ENCODE peak calls at places on chromosomes 5 and 9, in ten cellular contexts. S is neural crest cell, Z is upper lobe of right lung, Q is foreskin fibroblast, H is activated B cell treated with CpG ODN at 0.5 μM for 24 hours, D is A549, G is natural killer cell, N is IMR-90, R is left lung, P is WTC11. B is an unnamed sample.

GRCh38 chr9:14616188-14616982 is 76.8 kb downstream of the ZDHHC21 start:
- DNase-seq in S (no peak), Z (no peak), Q (peak), H (no peak), D (peak), G (no peak), N (peak), R (no peak), P (no peak), B (peak)

GRCh38 chr5:163861670-163862069 is 356.3 kb downstream of the MAT2B start:
- DNase-seq in S (no peak), Z (no peak), Q (no peak), H (no peak), D (no peak), G (no peak), N (no peak), R (no peak), P (no peak), B (no peak)

GRCh38 chr5:167180899-167181298 is 1110.5 kb upstream of the WWC1 start:
- DNase-seq in S (no peak), Z (no peak), Q (no peak), H (no peak), D (no peak), G (no peak), N (no peak), R (no peak), P (no peak), B (no peak)

GRCh38 chr5:74149395-74149794 is 491.1 kb downstream of the ENC1 start:
- DNase-seq in S (no peak), Z (peak), Q (peak), H (no peak), D (no peak), G (no peak), N (peak), R (no peak), P (no peak), B (peak)

GRCh38 chr5:150815010-150815409 is 31.3 kb upstream of the IRGM start:
- DNase-seq in S (no peak), Z (no peak), Q (no peak), H (no peak), D (no peak), G (no peak), N (no peak), R (no peak), P (no peak), B (no peak)

GRCh38 chr9:121822093-121823085 is 171.0 kb downstream of the DAB2IP start:
- DNase-seq in S (no peak), Z (peak), Q (no peak), H (no peak), D (no peak), G (no peak), N (no peak), R (no peak), P (no peak), B (no peak)

GRCh38 chr9:85858351-85858750 is 82.6 kb upstream of the NAA35 start:
- DNase-seq in S (no peak), Z (no peak), Q (no peak), H (no peak), D (no peak), G (no peak), N (no peak), R (no peak), P (no peak), B (no peak)

GRCh38 chr9:106920701-106921283 is 57.8 kb downstream of the ZNF462 start:
- DNase-seq in S (peak), Z (no peak), Q (no peak), H (no peak), D (no peak), G (no peak), N (peak), R (no peak), P (no peak), B (no peak)

GRCh38 chr5:159515909-159516415 is 185.7 kb upstream of the IL12B start:
- DNase-seq in S (peak), Z (peak), Q (no peak), H (peak), D (peak), G (peak), N (peak), R (peak), P (peak), B (no peak)

GRCh38 chr9:116644099-116644688 is 42.9 kb upstream of the TRIM32 start:
- DNase-seq in S (no peak), Z (no peak), Q (peak), H (no peak), D (no peak), G (no peak), N (peak), R (no peak), P (no peak), B (peak)

GRCh38 chr5:174725991-174726601 is 1.7 kb downstream of the MSX2 start:
- DNase-seq in S (no peak), Z (no peak), Q (no peak), H (no peak), D (no peak), G (no peak), N (no peak), R (no peak), P (no peak), B (no peak)

GRCh38 chr9:125966959-125967711 is 220.0 kb downstream of the PBX3 start:
- DNase-seq in S (no peak), Z (no peak), Q (no peak), H (no peak), D (no peak), G (no peak), N (no peak), R (no peak), P (no peak), B (no peak)

GRCh38 chr5:59348189-59348588 is 545.3 kb downstream of the PDE4D start:
- DNase-seq in S (no peak), Z (no peak), Q (no peak), H (no peak), D (no peak), G (no peak), N (no peak), R (no peak), P (no peak), B (no peak)

GRCh38 chr5:107618233-107618632 is 52.5 kb downstream of the EFNA5 start:
- DNase-seq in S (no peak), Z (no peak), Q (no peak), H (no peak), D (no peak), G (no peak), N (no peak), R (no peak), P (no peak), B (no peak)

GRCh38 chr5:179766021-179766725 is 27.6 kb upstream of the LTC4S start:
- DNase-seq in S (no peak), Z (no peak), Q (peak), H (no peak), D (no peak), G (no peak), N (peak), R (no peak), P (no peak), B (no peak)

GRCh38 chr5:179769796-179770195 is 24.0 kb upstream of the LTC4S start:
- DNase-seq in S (no peak), Z (no peak), Q (no peak), H (no peak), D (no peak), G (no peak), N (no peak), R (no peak), P (no peak), B (no peak)

GRCh38 chr5:179769276-179769675 is 24.5 kb upstream of the LTC4S start:
- DNase-seq in S (no peak), Z (no peak), Q (no peak), H (no peak), D (no peak), G (no peak), N (no peak), R (no peak), P (no peak), B (no peak)

GRCh38 chr5:179766726-179767455 is 26.9 kb upstream of the LTC4S start:
- DNase-seq in S (no peak), Z (no peak), Q (no peak), H (no peak), D (no peak), G (no peak), N (no peak), R (no peak), P (no peak), B (no peak)

GRCh38 chr5:179768326-179769085 is 25.3 kb upstream of the LTC4S start:
- DNase-seq in S (no peak), Z (no peak), Q (no peak), H (no peak), D (no peak), G (no peak), N (no peak), R (peak), P (peak), B (no peak)
- TF ChIP-seq CTCF in S (no peak), Z (no peak), Q (no peak), H (no peak), D (peak), G (no peak), N (peak), R (no peak), P (no peak), B (no peak)

GRCh38 chr9:129483467-129484324 is 137.2 kb downstream of the C9orf50 start:
- DNase-seq in S (no peak), Z (peak), Q (peak), H (no peak), D (peak), G (no peak), N (peak), R (peak), P (no peak), B (peak)

GRCh38 chr9:129481424-129481823 is 139.5 kb downstream of the C9orf50 start:
- DNase-seq in S (no peak), Z (no peak), Q (no peak), H (no peak), D (no peak), G (no peak), N (no peak), R (no peak), P (no peak), B (no peak)

GRCh38 chr9:129484325-129485000 is 136.4 kb downstream of the C9orf50 start:
- DNase-seq in S (no peak), Z (no peak), Q (no peak), H (no peak), D (no peak), G (no peak), N (no peak), R (no peak), P (no peak), B (no peak)

GRCh38 chr9:129481824-129482511 is 138.9 kb downstream of the C9orf50 start:
- DNase-seq in S (no peak), Z (no peak), Q (no peak), H (no peak), D (no peak), G (no peak), N (no peak), R (peak), P (no peak), B (no peak)

GRCh38 chr9:129482521-129483466 is 138.1 kb downstream of the C9orf50 start:
- DNase-seq in S (peak), Z (peak), Q (peak), H (peak), D (no peak), G (peak), N (peak), R (peak), P (no peak), B (peak)
- TF ChIP-seq CTCF in S (no peak), Z (no peak), Q (no peak), H (no peak), D (no peak), G (no peak), N (peak), R (no peak), P (no peak), B (peak)

GRCh38 chr9:124040935-124041816 is 29.6 kb downstream of the LHX2 start:
- DNase-seq in S (peak), Z (peak), Q (no peak), H (peak), D (peak), G (peak), N (no peak), R (peak), P (peak), B (no peak)

GRCh38 chr9:124040186-124040920 is 28.8 kb downstream of the LHX2 start:
- DNase-seq in S (no peak), Z (no peak), Q (peak), H (no peak), D (no peak), G (no peak), N (peak), R (no peak), P (no peak), B (no peak)

GRCh38 chr9:124044448-124044847 is 32.9 kb downstream of the LHX2 start:
- DNase-seq in S (no peak), Z (no peak), Q (no peak), H (no peak), D (no peak), G (no peak), N (no peak), R (no peak), P (no peak), B (no peak)

GRCh38 chr9:124042168-124042775 is 30.7 kb downstream of the LHX2 start:
- DNase-seq in S (no peak), Z (peak), Q (no peak), H (no peak), D (no peak), G (no peak), N (no peak), R (no peak), P (no peak), B (no peak)

DNA sequence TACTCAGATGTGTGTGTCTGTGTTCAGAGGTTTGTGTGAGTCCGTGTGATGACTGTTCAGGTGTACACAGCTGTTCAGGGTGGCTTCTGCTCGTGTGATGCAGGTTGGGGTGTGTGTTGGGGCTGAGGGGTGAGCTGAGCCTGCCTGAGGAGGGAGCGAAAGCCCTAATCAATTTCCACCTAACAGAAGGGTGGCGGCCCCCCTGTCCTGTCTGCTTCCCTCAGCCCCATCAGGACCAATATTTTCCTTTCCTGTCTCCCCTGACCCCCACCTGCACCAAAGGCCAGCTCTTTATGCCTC is 30.2 kb downstream of the LHX2 start:
- DNase-seq in S (no peak), Z (no peak), Q (no peak), H (no peak), D (no peak), G (no peak), N (no peak), R (no peak), P (no peak), B (no peak)
- TF ChIP-seq CTCF in S (no peak), Z (no peak), Q (no peak), H (no peak), D (no peak), G (no peak), N (no peak), R (no peak), P (no peak), B (no peak)

GRCh38 chr5:60883229-60883628 is 39.2 kb upstream of the ELOVL7 start:
- DNase-seq in S (no peak), Z (no peak), Q (no peak), H (no peak), D (peak), G (no peak), N (no peak), R (no peak), P (no peak), B (no peak)
- TF ChIP-seq CTCF in S (peak), Z (peak), Q (peak), H (no peak), D (peak), G (no peak), N (no peak), R (no peak), P (peak), B (no peak)

GRCh38 chr5:142984525-142984924 is 214.3 kb downstream of the ARHGAP26 start:
- DNase-seq in S (no peak), Z (no peak), Q (no peak), H (no peak), D (no peak), G (no peak), N (no peak), R (no peak), P (no peak), B (no peak)

GRCh38 chr5:142981886-142982820 is 212.0 kb downstream of the ARHGAP26 start:
- DNase-seq in S (no peak), Z (peak), Q (peak), H (no peak), D (no peak), G (no peak), N (peak), R (no peak), P (no peak), B (peak)

GRCh38 chr5:142981475-142981874 is 211.3 kb downstream of the ARHGAP26 start:
- DNase-seq in S (no peak), Z (no peak), Q (no peak), H (no peak), D (no peak), G (no peak), N (no peak), R (no peak), P (no peak), B (no peak)

GRCh38 chr5:142984016-142984415 is 213.8 kb downstream of the ARHGAP26 start:
- DNase-seq in S (no peak), Z (no peak), Q (no peak), H (no peak), D (no peak), G (no peak), N (peak), R (no peak), P (no peak), B (no peak)

DNA sequence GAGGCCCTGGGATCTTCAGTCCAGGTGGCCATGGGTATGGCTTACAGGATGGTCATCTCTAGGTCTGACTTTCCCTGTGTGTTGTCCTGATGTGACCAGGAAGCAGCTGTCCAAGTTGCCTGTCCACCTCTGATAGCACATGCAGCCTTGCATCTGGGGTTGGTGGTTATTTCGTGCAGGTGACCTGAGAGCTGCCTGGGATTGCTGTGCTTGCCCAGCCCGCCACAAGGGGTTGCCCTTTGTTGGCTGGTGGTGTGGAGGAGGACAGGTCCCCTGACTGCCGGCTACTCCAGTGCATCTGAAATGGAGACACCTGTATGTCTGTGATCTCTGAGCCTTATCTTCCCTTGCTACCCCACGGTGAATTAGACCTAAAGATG is 212.6 kb downstream of the ARHGAP26 start:
- DNase-seq in S (no peak), Z (no peak), Q (no peak), H (no peak), D (no peak), G (no peak), N (no peak), R (no peak), P (peak), B (no peak)
- TF ChIP-seq CTCF in S (peak), Z (peak), Q (no peak), H (no peak), D (no peak), G (no peak), N (no peak), R (no peak), P (no peak), B (no peak)

GRCh38 chr5:6576861-6577501 is 55.9 kb downstream of the NSUN2 start:
- DNase-seq in S (peak), Z (no peak), Q (peak), H (no peak), D (peak), G (no peak), N (peak), R (no peak), P (peak), B (peak)
- TF ChIP-seq CTCF in S (peak), Z (peak), Q (peak), H (no peak), D (peak), G (no peak), N (peak), R (peak), P (no peak), B (peak)

GRCh38 chr5:26572486-26572885 is 465.9 kb downstream of the CDH9 start:
- DNase-seq in S (no peak), Z (no peak), Q (no peak), H (no peak), D (no peak), G (no peak), N (no peak), R (no peak), P (no peak), B (no peak)

GRCh38 chr5:26582350-26583040 is 455.9 kb downstream of the CDH9 start:
- DNase-seq in S (no peak), Z (no peak), Q (no peak), H (no peak), D (no peak), G (no peak), N (no peak), R (no peak), P (no peak), B (no peak)

GRCh38 chr5:26578002-26578401 is 460.4 kb downstream of the CDH9 start:
- DNase-seq in S (no peak), Z (no peak), Q (no peak), H (no peak), D (no peak), G (no peak), N (no peak), R (no peak), P (no peak), B (no peak)
- TF ChIP-seq CTCF in S (no peak), Z (no peak), Q (no peak), H (no peak), D (no peak), G (no peak), N (no peak), R (no peak), P (no peak), B (no peak)

GRCh38 chr5:15993334-15993733 is 186.3 kb downstream of the MARCHF11 start:
- DNase-seq in S (no peak), Z (no peak), Q (peak), H (no peak), D (no peak), G (no peak), N (peak), R (no peak), P (no peak), B (no peak)
- TF ChIP-seq CTCF in S (no peak), Z (no peak), Q (no peak), H (no peak), D (no peak), G (no peak), N (no peak), R (no peak), P (no peak), B (no peak)

GRCh38 chr5:88883566-88884434 is 816 bp upstream of the MEF2C start:
- DNase-seq in S (peak), Z (peak), Q (peak), H (peak), D (no peak), G (no peak), N (peak), R (peak), P (peak), B (peak)
- TF ChIP-seq CTCF in S (no peak), Z (no peak), Q (no peak), H (no peak), D (no peak), G (no peak), N (no peak), R (no peak), P (no peak), B (peak)

GRCh38 chr9:134163374-134164196 is 779 bp downstream of the RNU6ATAC start:
- DNase-seq in S (peak), Z (peak), Q (peak), H (peak), D (no peak), G (peak), N (peak), R (peak), P (peak), B (no peak)
- TF ChIP-seq CTCF in S (peak), Z (peak), Q (peak), H (no peak), D (no peak), G (peak), N (no peak), R (peak), P (no peak), B (peak)